ENCODE peak calls at places on chromosome 21, in eight cellular contexts. One of them, this sample, is unnamed.

GRCh38 chr21:36743008-36743407 is 44.1 kb downstream of the SIM2 start:
- DNase-seq in cardiac fibroblast: no peak
- DNase-seq in small intestine: no peak
- DNase-seq in choroid plexus epithelial cell: no peak
- DNase-seq in CD8-positive, alpha-beta memory T cell: no peak
- DNase-seq in IMR-90: no peak
- DNase-seq in PC-9: no peak
- DNase-seq in RWPE2: no peak
- DNase-seq in this sample: no peak

GRCh38 chr21:26394341-26394740 is 178.7 kb downstream of the CYYR1 start:
- DNase-seq in CD8-positive, alpha-beta memory T cell: no peak
- DNase-seq in RWPE2: no peak
- DNase-seq in PC-9: no peak
- DNase-seq in cardiac fibroblast: no peak
- DNase-seq in IMR-90: no peak
- DNase-seq in small intestine: no peak
- DNase-seq in choroid plexus epithelial cell: no peak
- DNase-seq in this sample: no peak

GRCh38 chr21:25133939-25134338 is 473.3 kb downstream of the MRPL39 start:
- DNase-seq in cardiac fibroblast: no peak
- DNase-seq in IMR-90: peak
- DNase-seq in CD8-positive, alpha-beta memory T cell: no peak
- DNase-seq in small intestine: no peak
- DNase-seq in choroid plexus epithelial cell: peak
- DNase-seq in PC-9: no peak
- DNase-seq in RWPE2: no peak
- DNase-seq in this sample: no peak

GRCh38 chr21:26177187-26177586 is 6.6 kb upstream of the APP start:
- DNase-seq in choroid plexus epithelial cell: no peak
- DNase-seq in cardiac fibroblast: peak
- DNase-seq in RWPE2: no peak
- DNase-seq in IMR-90: no peak
- DNase-seq in small intestine: no peak
- DNase-seq in CD8-positive, alpha-beta memory T cell: no peak
- DNase-seq in PC-9: no peak
- DNase-seq in this sample: no peak

GRCh38 chr21:23963454-23963853 is 1643.8 kb downstream of the MRPL39 start:
- DNase-seq in cardiac fibroblast: no peak
- DNase-seq in RWPE2: no peak
- DNase-seq in choroid plexus epithelial cell: no peak
- DNase-seq in IMR-90: peak
- DNase-seq in CD8-positive, alpha-beta memory T cell: no peak
- DNase-seq in PC-9: no peak
- DNase-seq in small intestine: no peak
- DNase-seq in this sample: no peak

GRCh38 chr21:45130324-45130774 is 56.0 kb downstream of the ADARB1 start:
- DNase-seq in IMR-90: peak
- DNase-seq in CD8-positive, alpha-beta memory T cell: no peak
- DNase-seq in RWPE2: no peak
- DNase-seq in PC-9: no peak
- DNase-seq in cardiac fibroblast: peak
- DNase-seq in small intestine: peak
- DNase-seq in choroid plexus epithelial cell: peak
- DNase-seq in this sample: no peak

GRCh38 chr21:36854391-36854790 is 112.1 kb downstream of the HLCS start:
- DNase-seq in CD8-positive, alpha-beta memory T cell: no peak
- DNase-seq in choroid plexus epithelial cell: peak
- DNase-seq in IMR-90: peak
- DNase-seq in PC-9: no peak
- DNase-seq in cardiac fibroblast: peak
- DNase-seq in small intestine: peak
- DNase-seq in RWPE2: no peak
- DNase-seq in this sample: peak

GRCh38 chr21:32189688-32190483 is 89.0 kb downstream of the MIS18A start:
- DNase-seq in IMR-90: no peak
- DNase-seq in RWPE2: no peak
- DNase-seq in PC-9: no peak
- DNase-seq in choroid plexus epithelial cell: no peak
- DNase-seq in CD8-positive, alpha-beta memory T cell: no peak
- DNase-seq in small intestine: no peak
- DNase-seq in cardiac fibroblast: no peak
- DNase-seq in this sample: peak

GRCh38 chr21:40847956-40848355 is 998 bp upstream of the DSCAM start:
- DNase-seq in PC-9: no peak
- DNase-seq in CD8-positive, alpha-beta memory T cell: no peak
- DNase-seq in small intestine: no peak
- DNase-seq in cardiac fibroblast: no peak
- DNase-seq in choroid plexus epithelial cell: no peak
- DNase-seq in RWPE2: no peak
- DNase-seq in IMR-90: no peak
- DNase-seq in this sample: no peak

GRCh38 chr21:35428489-35428888 is 379.4 kb upstream of the RUNX1 start:
- DNase-seq in CD8-positive, alpha-beta memory T cell: peak
- DNase-seq in RWPE2: no peak
- DNase-seq in small intestine: no peak
- DNase-seq in PC-9: no peak
- DNase-seq in IMR-90: no peak
- DNase-seq in cardiac fibroblast: peak
- DNase-seq in choroid plexus epithelial cell: peak
- DNase-seq in this sample: peak

GRCh38 chr21:44706026-44706705 is 5.2 kb downstream of the TSPEAR start:
- DNase-seq in CD8-positive, alpha-beta memory T cell: no peak
- DNase-seq in cardiac fibroblast: no peak
- DNase-seq in choroid plexus epithelial cell: no peak
- DNase-seq in IMR-90: no peak
- DNase-seq in small intestine: no peak
- DNase-seq in RWPE2: peak
- DNase-seq in PC-9: no peak
- DNase-seq in this sample: no peak

GRCh38 chr21:44718571-44718970 is 7.2 kb upstream of the TSPEAR start:
- DNase-seq in PC-9: no peak
- DNase-seq in IMR-90: no peak
- DNase-seq in small intestine: no peak
- DNase-seq in RWPE2: no peak
- DNase-seq in CD8-positive, alpha-beta memory T cell: no peak
- DNase-seq in choroid plexus epithelial cell: no peak
- DNase-seq in cardiac fibroblast: no peak
- DNase-seq in this sample: no peak

GRCh38 chr21:33811147-33812024 is 104.2 kb downstream of the ATP5PO start:
- DNase-seq in IMR-90: no peak
- DNase-seq in choroid plexus epithelial cell: no peak
- DNase-seq in cardiac fibroblast: no peak
- DNase-seq in PC-9: no peak
- DNase-seq in RWPE2: no peak
- DNase-seq in small intestine: no peak
- DNase-seq in CD8-positive, alpha-beta memory T cell: no peak
- DNase-seq in this sample: no peak
- H3K4me3 ChIP-seq in IMR-90: no peak
- H3K4me3 ChIP-seq in choroid plexus epithelial cell: no peak
- H3K4me3 ChIP-seq in cardiac fibroblast: no peak
- H3K4me3 ChIP-seq in PC-9: no peak
- H3K4me3 ChIP-seq in RWPE2: no peak
- H3K4me3 ChIP-seq in small intestine: no peak
- H3K4me3 ChIP-seq in CD8-positive, alpha-beta memory T cell: no peak
- H3K4me3 ChIP-seq in this sample: no peak

GRCh38 chr21:42975886-42976608 is 1.7 kb downstream of the PKNOX1 start:
- DNase-seq in RWPE2: no peak
- DNase-seq in choroid plexus epithelial cell: no peak
- DNase-seq in PC-9: no peak
- DNase-seq in small intestine: no peak
- DNase-seq in cardiac fibroblast: peak
- DNase-seq in IMR-90: no peak
- DNase-seq in CD8-positive, alpha-beta memory T cell: no peak
- DNase-seq in this sample: no peak

GRCh38 chr21:42971897-42972275 is 2.5 kb upstream of the PKNOX1 start:
- DNase-seq in choroid plexus epithelial cell: no peak
- DNase-seq in RWPE2: no peak
- DNase-seq in IMR-90: no peak
- DNase-seq in CD8-positive, alpha-beta memory T cell: no peak
- DNase-seq in small intestine: no peak
- DNase-seq in cardiac fibroblast: no peak
- DNase-seq in PC-9: no peak
- DNase-seq in this sample: no peak

GRCh38 chr21:42973991-42974831 is at the start of gene PKNOX1:
- DNase-seq in PC-9: peak
- DNase-seq in cardiac fibroblast: peak
- DNase-seq in CD8-positive, alpha-beta memory T cell: peak
- DNase-seq in IMR-90: peak
- DNase-seq in small intestine: peak
- DNase-seq in choroid plexus epithelial cell: peak
- DNase-seq in RWPE2: peak
- DNase-seq in this sample: peak

GRCh38 chr21:42973309-42973990 is 912 bp upstream of the PKNOX1 start:
- DNase-seq in small intestine: no peak
- DNase-seq in choroid plexus epithelial cell: no peak
- DNase-seq in IMR-90: no peak
- DNase-seq in RWPE2: no peak
- DNase-seq in PC-9: no peak
- DNase-seq in cardiac fibroblast: no peak
- DNase-seq in CD8-positive, alpha-beta memory T cell: no peak
- DNase-seq in this sample: no peak

GRCh38 chr21:42974832-42975820 is 764 bp downstream of the PKNOX1 start:
- DNase-seq in RWPE2: no peak
- DNase-seq in choroid plexus epithelial cell: peak
- DNase-seq in CD8-positive, alpha-beta memory T cell: peak
- DNase-seq in IMR-90: peak
- DNase-seq in PC-9: peak
- DNase-seq in cardiac fibroblast: peak
- DNase-seq in small intestine: peak
- DNase-seq in this sample: peak
- H3K4me3 ChIP-seq in RWPE2: peak
- H3K4me3 ChIP-seq in choroid plexus epithelial cell: peak
- H3K4me3 ChIP-seq in CD8-positive, alpha-beta memory T cell: peak
- H3K4me3 ChIP-seq in IMR-90: peak
- H3K4me3 ChIP-seq in PC-9: peak
- H3K4me3 ChIP-seq in cardiac fibroblast: peak
- H3K4me3 ChIP-seq in small intestine: peak
- H3K4me3 ChIP-seq in this sample: peak

GRCh38 chr21:43278766-43279577 is 110.2 kb downstream of the CRYAA start:
- DNase-seq in PC-9: no peak
- DNase-seq in RWPE2: peak
- DNase-seq in cardiac fibroblast: no peak
- DNase-seq in CD8-positive, alpha-beta memory T cell: no peak
- DNase-seq in small intestine: no peak
- DNase-seq in IMR-90: no peak
- DNase-seq in choroid plexus epithelial cell: no peak
- DNase-seq in this sample: no peak

GRCh38 chr21:43274946-43275310 is 106.1 kb downstream of the CRYAA start:
- DNase-seq in CD8-positive, alpha-beta memory T cell: no peak
- DNase-seq in IMR-90: no peak
- DNase-seq in small intestine: no peak
- DNase-seq in PC-9: no peak
- DNase-seq in choroid plexus epithelial cell: no peak
- DNase-seq in RWPE2: peak
- DNase-seq in cardiac fibroblast: no peak
- DNase-seq in this sample: no peak

GRCh38 chr21:43278359-43278758 is 109.6 kb downstream of the CRYAA start:
- DNase-seq in cardiac fibroblast: no peak
- DNase-seq in RWPE2: peak
- DNase-seq in IMR-90: no peak
- DNase-seq in choroid plexus epithelial cell: no peak
- DNase-seq in CD8-positive, alpha-beta memory T cell: no peak
- DNase-seq in small intestine: peak
- DNase-seq in PC-9: peak
- DNase-seq in this sample: no peak

GRCh38 chr21:43277481-43278351 is 108.9 kb downstream of the CRYAA start:
- DNase-seq in PC-9: no peak
- DNase-seq in CD8-positive, alpha-beta memory T cell: no peak
- DNase-seq in choroid plexus epithelial cell: no peak
- DNase-seq in RWPE2: peak
- DNase-seq in cardiac fibroblast: no peak
- DNase-seq in small intestine: peak
- DNase-seq in IMR-90: no peak
- DNase-seq in this sample: no peak

DNA sequence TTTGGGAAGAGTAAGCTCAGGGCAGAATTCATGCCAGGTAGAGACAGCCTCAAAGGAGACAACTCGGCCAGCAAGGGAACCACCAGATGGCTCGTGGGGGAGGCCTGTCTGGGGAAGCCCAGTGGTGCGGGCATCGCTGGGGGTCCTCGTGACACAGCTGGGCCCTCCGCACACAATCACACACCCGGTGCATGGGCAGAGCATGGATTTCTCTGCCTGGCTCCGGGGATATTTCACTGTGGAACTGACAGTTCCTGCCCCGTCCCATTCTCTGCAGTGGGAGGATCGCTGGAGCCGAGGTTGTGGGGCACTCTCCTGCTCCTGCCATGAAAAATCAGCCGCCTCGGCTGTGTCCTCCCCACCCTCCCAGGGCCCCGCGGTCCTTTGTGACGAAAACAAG is 108.0 kb downstream of the CRYAA start:
- DNase-seq in PC-9: no peak
- DNase-seq in RWPE2: peak
- DNase-seq in cardiac fibroblast: no peak
- DNase-seq in CD8-positive, alpha-beta memory T cell: no peak
- DNase-seq in IMR-90: no peak
- DNase-seq in choroid plexus epithelial cell: no peak
- DNase-seq in small intestine: no peak
- DNase-seq in this sample: no peak
- H3K4me3 ChIP-seq in PC-9: no peak
- H3K4me3 ChIP-seq in RWPE2: no peak
- H3K4me3 ChIP-seq in cardiac fibroblast: no peak
- H3K4me3 ChIP-seq in CD8-positive, alpha-beta memory T cell: no peak
- H3K4me3 ChIP-seq in IMR-90: no peak
- H3K4me3 ChIP-seq in choroid plexus epithelial cell: no peak
- H3K4me3 ChIP-seq in small intestine: no peak
- H3K4me3 ChIP-seq in this sample: no peak

GRCh38 chr21:27799861-27800260 is 833.0 kb upstream of the ADAMTS5 start:
- DNase-seq in IMR-90: no peak
- DNase-seq in choroid plexus epithelial cell: no peak
- DNase-seq in PC-9: no peak
- DNase-seq in CD8-positive, alpha-beta memory T cell: no peak
- DNase-seq in RWPE2: no peak
- DNase-seq in small intestine: no peak
- DNase-seq in cardiac fibroblast: no peak
- DNase-seq in this sample: no peak

GRCh38 chr21:27795418-27795817 is 828.5 kb upstream of the ADAMTS5 start:
- DNase-seq in IMR-90: no peak
- DNase-seq in CD8-positive, alpha-beta memory T cell: no peak
- DNase-seq in small intestine: no peak
- DNase-seq in PC-9: no peak
- DNase-seq in choroid plexus epithelial cell: no peak
- DNase-seq in RWPE2: no peak
- DNase-seq in cardiac fibroblast: no peak
- DNase-seq in this sample: no peak

GRCh38 chr21:27793901-27794300 is 827.0 kb upstream of the ADAMTS5 start:
- DNase-seq in small intestine: no peak
- DNase-seq in choroid plexus epithelial cell: no peak
- DNase-seq in PC-9: no peak
- DNase-seq in cardiac fibroblast: no peak
- DNase-seq in CD8-positive, alpha-beta memory T cell: no peak
- DNase-seq in IMR-90: no peak
- DNase-seq in RWPE2: no peak
- DNase-seq in this sample: no peak

DNA sequence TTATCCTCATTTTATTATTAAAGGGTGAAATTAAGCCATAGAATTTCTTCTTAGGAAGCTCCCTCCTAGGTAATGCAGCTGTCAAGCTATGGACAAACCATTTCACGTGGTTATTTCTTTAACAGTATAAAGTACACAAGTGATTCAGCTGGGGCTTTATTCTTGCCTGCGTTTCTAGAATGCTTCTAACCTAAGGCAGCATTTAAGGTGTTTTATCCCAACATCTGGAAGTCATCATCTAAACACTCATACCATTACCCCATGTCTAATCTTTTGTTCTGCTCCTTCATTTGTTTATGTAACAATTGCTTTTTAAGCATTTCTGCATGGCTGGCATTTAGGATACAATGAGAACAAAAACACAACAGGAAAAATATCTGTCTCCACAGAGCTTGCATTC is 829.2 kb upstream of the ADAMTS5 start:
- DNase-seq in small intestine: no peak
- DNase-seq in CD8-positive, alpha-beta memory T cell: no peak
- DNase-seq in RWPE2: no peak
- DNase-seq in choroid plexus epithelial cell: no peak
- DNase-seq in cardiac fibroblast: peak
- DNase-seq in PC-9: no peak
- DNase-seq in IMR-90: peak
- DNase-seq in this sample: no peak
- H3K4me3 ChIP-seq in small intestine: no peak
- H3K4me3 ChIP-seq in CD8-positive, alpha-beta memory T cell: no peak
- H3K4me3 ChIP-seq in RWPE2: no peak
- H3K4me3 ChIP-seq in choroid plexus epithelial cell: no peak
- H3K4me3 ChIP-seq in cardiac fibroblast: no peak
- H3K4me3 ChIP-seq in PC-9: no peak
- H3K4me3 ChIP-seq in IMR-90: no peak
- H3K4me3 ChIP-seq in this sample: no peak

This sample was measured in Jurkat, Clone E6-1.